ENCODE peak calls at places on chromosomes 6 and 20, in eight cellular contexts. One of them, this sample, is unnamed. For H3K4me1, the result is how much of the 10 kb centered on the place peaks cover.

GRCh38 chr20:9515211-9515580 is 806 bp downstream of the LAMP5 start:
- DNase-seq in ovary: no peak
- DNase-seq in osteoblast: no peak
- DNase-seq in Peyer's patch: no peak
- DNase-seq in upper lobe of left lung: no peak
- DNase-seq in heart left ventricle: no peak
- DNase-seq in iPS DF 6.9: no peak
- DNase-seq in IMR-90: no peak
- DNase-seq in this sample: no peak

GRCh38 chr20:17543531-17543961 is 12.4 kb upstream of the BFSP1 start:
- DNase-seq in ovary: no peak
- DNase-seq in osteoblast: no peak
- DNase-seq in Peyer's patch: no peak
- DNase-seq in upper lobe of left lung: no peak
- DNase-seq in heart left ventricle: no peak
- DNase-seq in iPS DF 6.9: no peak
- DNase-seq in IMR-90: peak
- DNase-seq in this sample: no peak

GRCh38 chr6:4913705-4914411 is 90.0 kb downstream of the RPP40 start:
- DNase-seq in ovary: no peak
- DNase-seq in osteoblast: no peak
- DNase-seq in Peyer's patch: no peak
- DNase-seq in upper lobe of left lung: no peak
- DNase-seq in heart left ventricle: no peak
- DNase-seq in iPS DF 6.9: no peak
- DNase-seq in IMR-90: no peak
- DNase-seq in this sample: no peak

GRCh38 chr6:32692019-32692418 is 25.6 kb upstream of the HLA-DQB1 start:
- DNase-seq in ovary: no peak
- DNase-seq in osteoblast: no peak
- DNase-seq in Peyer's patch: peak
- DNase-seq in upper lobe of left lung: peak
- DNase-seq in heart left ventricle: peak
- DNase-seq in iPS DF 6.9: peak
- DNase-seq in IMR-90: no peak
- DNase-seq in this sample: no peak

GRCh38 chr20:8213831-8214587 is 81.9 kb downstream of the PLCB1 start:
- DNase-seq in ovary: no peak
- DNase-seq in osteoblast: no peak
- DNase-seq in Peyer's patch: no peak
- DNase-seq in upper lobe of left lung: no peak
- DNase-seq in heart left ventricle: no peak
- DNase-seq in iPS DF 6.9: no peak
- DNase-seq in IMR-90: no peak
- DNase-seq in this sample: no peak

GRCh38 chr6:112360498-112360897 is 13.4 kb downstream of the RFPL4B start:
- DNase-seq in ovary: no peak
- DNase-seq in osteoblast: no peak
- DNase-seq in Peyer's patch: no peak
- DNase-seq in upper lobe of left lung: no peak
- DNase-seq in heart left ventricle: no peak
- DNase-seq in iPS DF 6.9: no peak
- DNase-seq in IMR-90: peak
- DNase-seq in this sample: no peak

GRCh38 chr6:1621328-1621701 is 11.6 kb downstream of the FOXC1 start:
- DNase-seq in ovary: no peak
- DNase-seq in osteoblast: no peak
- DNase-seq in Peyer's patch: peak
- DNase-seq in upper lobe of left lung: no peak
- DNase-seq in heart left ventricle: no peak
- DNase-seq in iPS DF 6.9: no peak
- DNase-seq in IMR-90: no peak
- DNase-seq in this sample: no peak

GRCh38 chr20:51712501-51713212 is 55.5 kb downstream of the ATP9A start:
- DNase-seq in ovary: no peak
- DNase-seq in osteoblast: peak
- DNase-seq in Peyer's patch: no peak
- DNase-seq in upper lobe of left lung: no peak
- DNase-seq in heart left ventricle: no peak
- DNase-seq in iPS DF 6.9: no peak
- DNase-seq in IMR-90: peak
- DNase-seq in this sample: peak

GRCh38 chr20:8428988-8429387 is 296.9 kb downstream of the PLCB1 start:
- DNase-seq in ovary: no peak
- DNase-seq in osteoblast: no peak
- DNase-seq in Peyer's patch: no peak
- DNase-seq in upper lobe of left lung: no peak
- DNase-seq in heart left ventricle: no peak
- DNase-seq in iPS DF 6.9: no peak
- DNase-seq in IMR-90: no peak
- DNase-seq in this sample: no peak

GRCh38 chr6:41306187-41306854 is 19.8 kb upstream of the TREM1 start:
- DNase-seq in ovary: no peak
- DNase-seq in osteoblast: peak
- DNase-seq in Peyer's patch: no peak
- DNase-seq in upper lobe of left lung: no peak
- DNase-seq in heart left ventricle: no peak
- DNase-seq in iPS DF 6.9: peak
- DNase-seq in IMR-90: peak
- DNase-seq in this sample: no peak

GRCh38 chr6:33787954-33788693 is 806 bp downstream of the LEMD2 start:
- DNase-seq in ovary: peak
- DNase-seq in osteoblast: peak
- DNase-seq in Peyer's patch: peak
- DNase-seq in upper lobe of left lung: peak
- DNase-seq in heart left ventricle: peak
- DNase-seq in iPS DF 6.9: no peak
- DNase-seq in IMR-90: peak
- DNase-seq in this sample: peak

GRCh38 chr20:45957021-45957941 is 14.7 kb downstream of the ZNF335 start:
- DNase-seq in ovary: peak
- DNase-seq in osteoblast: peak
- DNase-seq in Peyer's patch: peak
- DNase-seq in upper lobe of left lung: no peak
- DNase-seq in heart left ventricle: no peak
- DNase-seq in iPS DF 6.9: no peak
- DNase-seq in IMR-90: no peak
- DNase-seq in this sample: no peak

GRCh38 chr6:123777554-123777953 is 26.1 kb upstream of the NKAIN2 start:
- DNase-seq in ovary: no peak
- DNase-seq in osteoblast: no peak
- DNase-seq in Peyer's patch: no peak
- DNase-seq in upper lobe of left lung: no peak
- DNase-seq in heart left ventricle: no peak
- DNase-seq in iPS DF 6.9: no peak
- DNase-seq in IMR-90: peak
- DNase-seq in this sample: no peak

GRCh38 chr6:92708270-92708669 is 711.1 kb downstream of the EPHA7 start:
- DNase-seq in ovary: no peak
- DNase-seq in osteoblast: no peak
- DNase-seq in Peyer's patch: no peak
- DNase-seq in upper lobe of left lung: no peak
- DNase-seq in heart left ventricle: no peak
- DNase-seq in iPS DF 6.9: no peak
- DNase-seq in IMR-90: peak
- DNase-seq in this sample: no peak

GRCh38 chr6:33958208-33958862 is 154.5 kb upstream of the MLN start:
- DNase-seq in ovary: no peak
- DNase-seq in osteoblast: peak
- DNase-seq in Peyer's patch: no peak
- DNase-seq in upper lobe of left lung: no peak
- DNase-seq in heart left ventricle: no peak
- DNase-seq in iPS DF 6.9: no peak
- DNase-seq in IMR-90: no peak
- DNase-seq in this sample: no peak

GRCh38 chr20:49699200-49699992 is 14.3 kb downstream of the B4GALT5 start:
- DNase-seq in ovary: no peak
- DNase-seq in osteoblast: peak
- DNase-seq in Peyer's patch: no peak
- DNase-seq in upper lobe of left lung: no peak
- DNase-seq in heart left ventricle: no peak
- DNase-seq in iPS DF 6.9: no peak
- DNase-seq in IMR-90: peak
- DNase-seq in this sample: no peak

GRCh38 chr6:98946877-98947410 is 802 bp downstream of the FBXL4 start:
- DNase-seq in ovary: peak
- DNase-seq in osteoblast: peak
- DNase-seq in Peyer's patch: peak
- DNase-seq in upper lobe of left lung: peak
- DNase-seq in heart left ventricle: no peak
- DNase-seq in iPS DF 6.9: no peak
- DNase-seq in IMR-90: peak
- DNase-seq in this sample: peak

GRCh38 chr20:49742948-49743347 is 29.3 kb upstream of the B4GALT5 start:
- DNase-seq in ovary: no peak
- DNase-seq in osteoblast: no peak
- DNase-seq in Peyer's patch: no peak
- DNase-seq in upper lobe of left lung: no peak
- DNase-seq in heart left ventricle: no peak
- DNase-seq in iPS DF 6.9: no peak
- DNase-seq in IMR-90: no peak
- DNase-seq in this sample: no peak

GRCh38 chr20:54070187-54070987 is at the start of gene BCAS1:
- DNase-seq in ovary: no peak
- DNase-seq in osteoblast: peak
- DNase-seq in Peyer's patch: peak
- DNase-seq in upper lobe of left lung: peak
- DNase-seq in heart left ventricle: no peak
- DNase-seq in iPS DF 6.9: no peak
- DNase-seq in IMR-90: no peak
- DNase-seq in this sample: no peak

GRCh38 chr20:57451759-57452661 is 60.8 kb downstream of the RBM38 start:
- DNase-seq in ovary: no peak
- DNase-seq in osteoblast: no peak
- DNase-seq in Peyer's patch: no peak
- DNase-seq in upper lobe of left lung: no peak
- DNase-seq in heart left ventricle: peak
- DNase-seq in iPS DF 6.9: no peak
- DNase-seq in IMR-90: no peak
- DNase-seq in this sample: no peak

GRCh38 chr20:39876974-39877615 is 811.9 kb downstream of the MAFB start:
- DNase-seq in ovary: peak
- DNase-seq in osteoblast: no peak
- DNase-seq in Peyer's patch: no peak
- DNase-seq in upper lobe of left lung: no peak
- DNase-seq in heart left ventricle: no peak
- DNase-seq in iPS DF 6.9: no peak
- DNase-seq in IMR-90: no peak
- DNase-seq in this sample: no peak

GRCh38 chr6:114291428-114291827 is 51.4 kb downstream of the HS3ST5 start:
- DNase-seq in ovary: no peak
- DNase-seq in osteoblast: no peak
- DNase-seq in Peyer's patch: no peak
- DNase-seq in upper lobe of left lung: no peak
- DNase-seq in heart left ventricle: no peak
- DNase-seq in iPS DF 6.9: no peak
- DNase-seq in IMR-90: no peak
- DNase-seq in this sample: no peak

GRCh38 chr20:25016471-25016870 is 23.9 kb upstream of the APMAP start:
- DNase-seq in ovary: no peak
- DNase-seq in osteoblast: no peak
- DNase-seq in Peyer's patch: peak
- DNase-seq in upper lobe of left lung: peak
- DNase-seq in heart left ventricle: peak
- DNase-seq in iPS DF 6.9: no peak
- DNase-seq in IMR-90: no peak
- DNase-seq in this sample: no peak

GRCh38 chr20:49914310-49915117 is 815 bp downstream of the SPATA2 start:
- DNase-seq in ovary: no peak
- DNase-seq in osteoblast: peak
- DNase-seq in Peyer's patch: no peak
- DNase-seq in upper lobe of left lung: no peak
- DNase-seq in heart left ventricle: no peak
- DNase-seq in iPS DF 6.9: no peak
- DNase-seq in IMR-90: no peak
- DNase-seq in this sample: no peak

GRCh38 chr6:90537027-90537426 is 49.8 kb downstream of the MAP3K7 start:
- DNase-seq in ovary: no peak
- DNase-seq in osteoblast: no peak
- DNase-seq in Peyer's patch: no peak
- DNase-seq in upper lobe of left lung: no peak
- DNase-seq in heart left ventricle: no peak
- DNase-seq in iPS DF 6.9: no peak
- DNase-seq in IMR-90: peak
- DNase-seq in this sample: no peak

GRCh38 chr6:7417684-7418083 is 28.1 kb downstream of the RIOK1 start:
- DNase-seq in ovary: no peak
- DNase-seq in osteoblast: no peak
- DNase-seq in Peyer's patch: no peak
- DNase-seq in upper lobe of left lung: no peak
- DNase-seq in heart left ventricle: no peak
- DNase-seq in iPS DF 6.9: no peak
- DNase-seq in IMR-90: peak
- DNase-seq in this sample: no peak
- H3K4me1 ChIP-seq in ovary: under half
- H3K4me1 ChIP-seq in osteoblast: under half
- H3K4me1 ChIP-seq in Peyer's patch: under half
- H3K4me1 ChIP-seq in upper lobe of left lung: under half
- H3K4me1 ChIP-seq in heart left ventricle: under half
- H3K4me1 ChIP-seq in iPS DF 6.9: under half
- H3K4me1 ChIP-seq in IMR-90: under half
- H3K4me1 ChIP-seq in this sample: under half

GRCh38 chr6:85772641-85773040 is 130.0 kb upstream of the SYNCRIP start:
- DNase-seq in ovary: no peak
- DNase-seq in osteoblast: no peak
- DNase-seq in Peyer's patch: no peak
- DNase-seq in upper lobe of left lung: no peak
- DNase-seq in heart left ventricle: no peak
- DNase-seq in iPS DF 6.9: no peak
- DNase-seq in IMR-90: no peak
- DNase-seq in this sample: no peak
- H3K27ac ChIP-seq in ovary: no peak
- H3K27ac ChIP-seq in osteoblast: no peak
- H3K27ac ChIP-seq in Peyer's patch: no peak
- H3K27ac ChIP-seq in upper lobe of left lung: no peak
- H3K27ac ChIP-seq in heart left ventricle: no peak
- H3K27ac ChIP-seq in iPS DF 6.9: no peak
- H3K27ac ChIP-seq in IMR-90: no peak
- H3K27ac ChIP-seq in this sample: no peak

DNA sequence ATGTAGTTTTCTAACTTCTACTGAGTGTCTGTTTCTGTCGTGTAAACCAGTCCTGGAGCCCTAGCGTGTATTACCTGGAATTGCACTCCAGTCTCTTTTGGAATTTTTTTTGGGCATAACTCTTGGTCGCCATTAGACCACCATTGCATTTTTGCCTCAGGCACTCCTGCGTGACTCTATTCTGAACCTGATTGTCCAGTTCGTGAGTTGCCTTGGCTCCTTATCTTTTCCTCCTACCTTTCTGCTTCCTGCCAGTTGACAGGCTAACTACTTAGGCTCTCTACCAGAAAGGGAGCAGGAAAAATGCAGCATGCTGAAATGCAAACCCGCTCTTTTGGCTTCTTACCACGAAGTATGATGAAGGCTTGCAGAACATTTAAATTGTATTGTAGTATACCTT is 490.9 kb upstream of the SOX4 start:
- DNase-seq in ovary: no peak
- DNase-seq in osteoblast: no peak
- DNase-seq in Peyer's patch: no peak
- DNase-seq in upper lobe of left lung: no peak
- DNase-seq in heart left ventricle: no peak
- DNase-seq in iPS DF 6.9: no peak
- DNase-seq in IMR-90: no peak
- DNase-seq in this sample: no peak
- H3K4me1 ChIP-seq in ovary: under half
- H3K4me1 ChIP-seq in osteoblast: under half
- H3K4me1 ChIP-seq in Peyer's patch: under half
- H3K4me1 ChIP-seq in upper lobe of left lung: under half
- H3K4me1 ChIP-seq in heart left ventricle: under half
- H3K4me1 ChIP-seq in iPS DF 6.9: under half
- H3K4me1 ChIP-seq in IMR-90: under half
- H3K4me1 ChIP-seq in this sample: under half

GRCh38 chr6:48826884-48827701 is 636.0 kb downstream of the MMUT start:
- DNase-seq in ovary: no peak
- DNase-seq in osteoblast: peak
- DNase-seq in Peyer's patch: no peak
- DNase-seq in upper lobe of left lung: no peak
- DNase-seq in heart left ventricle: no peak
- DNase-seq in iPS DF 6.9: no peak
- DNase-seq in IMR-90: peak
- DNase-seq in this sample: peak
- H3K27ac ChIP-seq in ovary: no peak
- H3K27ac ChIP-seq in osteoblast: peak
- H3K27ac ChIP-seq in Peyer's patch: no peak
- H3K27ac ChIP-seq in upper lobe of left lung: no peak
- H3K27ac ChIP-seq in heart left ventricle: peak
- H3K27ac ChIP-seq in iPS DF 6.9: no peak
- H3K27ac ChIP-seq in IMR-90: peak
- H3K27ac ChIP-seq in this sample: peak

This sample was measured in SJSA1.